ENCODE peak calls at places on chromosomes 4 and X, in six cellular contexts. J is fibroblast of lung, T is WERI-Rb-1, G is brain microvascular endothelial cell, I is HCT116, Z is uterus. F is an unnamed sample.

GRCh38 chr4:181181331-181181730 is 1061.9 kb upstream of the TENM3 start:
- DNase-seq in G (no peak), I (no peak), Z (no peak), T (no peak), J (no peak), F (no peak)

GRCh38 chrX:129782706-129783105 is 3.0 kb downstream of the SASH3 start:
- DNase-seq in J (no peak), G (no peak), T (no peak), I (no peak), Z (no peak), F (no peak)

GRCh38 chr4:69957209-69957608 is 8.3 kb downstream of the CSN2 start:
- DNase-seq in T (no peak), J (no peak), I (no peak), G (no peak), Z (no peak), F (no peak)

GRCh38 chrX:331145-331771 is 12.7 kb upstream of the GTPBP6 start:
- DNase-seq in Z (no peak), T (no peak), G (peak), J (peak), I (no peak), F (no peak)

GRCh38 chr4:2009651-2010233 is 968 bp upstream of the NELFA start:
- DNase-seq in I (peak), T (peak), Z (no peak), G (peak), J (peak), F (peak)

GRCh38 chrX:152025656-152026440 is 51.4 kb upstream of the GABRE start:
- DNase-seq in I (no peak), T (no peak), J (no peak), Z (no peak), G (no peak), F (peak)

GRCh38 chr4:174828845-174829701 is at the start of gene GLRA3:
- DNase-seq in Z (peak), I (no peak), J (peak), G (peak), T (peak), F (peak)

GRCh38 chrX:68462653-68463052 is 29.4 kb upstream of the OPHN1 start:
- DNase-seq in T (peak), I (peak), G (peak), Z (no peak), J (peak), F (peak)

GRCh38 chr4:41219421-41219950 is 5.1 kb upstream of the APBB2 start:
- DNase-seq in T (no peak), G (no peak), J (no peak), Z (no peak), I (no peak), F (no peak)

GRCh38 chrX:10110984-10111363 is 45.8 kb upstream of the CLCN4 start:
- DNase-seq in G (no peak), T (no peak), Z (no peak), I (no peak), J (no peak), F (no peak)

GRCh38 chr4:15738877-15739276 is 36.0 kb downstream of the BST1 start:
- DNase-seq in I (no peak), Z (no peak), T (no peak), J (no peak), G (no peak), F (no peak)

GRCh38 chr4:159455675-159456235 is 352.9 kb downstream of the RAPGEF2 start:
- DNase-seq in Z (no peak), J (peak), G (peak), T (peak), I (peak), F (no peak)

GRCh38 chr4:1277667-1278335 is 11.9 kb upstream of the MAEA start:
- DNase-seq in T (no peak), G (no peak), I (no peak), J (no peak), Z (no peak), F (no peak)

GRCh38 chrX:51332188-51332942 is at the start of gene NUDT10:
- DNase-seq in G (peak), I (no peak), T (no peak), J (peak), Z (peak), F (no peak)

GRCh38 chr4:183335369-183335940 is 13.2 kb upstream of the CLDN24 start:
- DNase-seq in I (peak), T (no peak), Z (no peak), J (peak), G (peak), F (peak)

GRCh38 chr4:55910140-55910539 is 38.6 kb upstream of the CEP135 start:
- DNase-seq in G (peak), I (no peak), T (no peak), Z (no peak), J (no peak), F (no peak)

GRCh38 chrX:96445531-96446065 is 239.0 kb upstream of the DIAPH2 start:
- DNase-seq in T (no peak), I (no peak), J (no peak), Z (no peak), G (no peak), F (no peak)

GRCh38 chrX:85907316-85907715 is 140.0 kb downstream of the CHM start:
- DNase-seq in G (no peak), J (no peak), Z (no peak), I (no peak), T (no peak), F (no peak)

GRCh38 chr4:24589448-24589847 is 5.1 kb upstream of the DHX15 start:
- DNase-seq in G (no peak), T (no peak), Z (no peak), I (no peak), J (no peak), F (no peak)

GRCh38 chr4:24583451-24584174 is 741 bp downstream of the DHX15 start:
- DNase-seq in J (peak), I (peak), T (peak), Z (peak), G (peak), F (no peak)

GRCh38 chr4:24582235-24582863 is 2.0 kb downstream of the DHX15 start:
- DNase-seq in T (peak), I (no peak), Z (no peak), G (no peak), J (no peak), F (no peak)

GRCh38 chr4:24588216-24588954 is 4.0 kb upstream of the DHX15 start:
- DNase-seq in Z (no peak), G (no peak), J (no peak), T (no peak), I (no peak), F (no peak)

DNA sequence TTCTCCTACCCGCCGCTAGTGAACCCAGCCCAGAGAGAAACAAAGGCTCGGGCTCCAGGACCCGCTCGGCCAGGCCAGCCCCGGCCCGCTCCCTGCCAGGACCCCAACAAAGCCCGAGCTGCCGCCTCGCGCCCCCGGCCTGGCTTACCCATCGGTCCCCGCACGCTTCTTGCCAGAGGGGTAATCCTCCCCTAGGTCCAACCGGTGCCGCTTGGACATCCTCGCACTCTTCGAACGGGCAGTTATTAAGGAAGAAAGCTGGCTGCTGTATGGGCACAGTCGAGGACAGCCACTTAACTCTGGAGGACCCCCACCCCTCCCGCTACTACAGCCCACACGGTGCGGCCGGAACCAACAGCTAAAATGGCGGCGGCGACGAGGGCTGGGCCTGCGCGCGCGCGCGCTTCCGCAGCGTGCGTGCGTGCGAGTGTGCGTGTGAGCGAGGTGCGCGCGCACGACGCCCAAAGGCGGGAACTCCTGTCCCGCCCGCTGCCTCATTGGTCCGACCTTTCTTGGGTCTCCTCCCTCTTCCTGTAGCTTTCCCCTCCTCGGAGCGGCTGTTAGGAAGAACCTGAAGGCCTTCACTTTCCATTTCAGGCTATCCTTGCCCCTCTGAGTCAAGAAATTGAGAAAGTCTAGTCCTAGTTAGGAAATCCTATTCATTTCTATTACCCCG is at the start of gene DHX15:
- DNase-seq in J (peak), G (peak), Z (peak), I (peak), T (peak), F (peak)
- TF ChIP-seq CTCF in J (no peak), G (no peak), Z (no peak), I (no peak), T (no peak), F (no peak)

GRCh38 chrX:8730812-8731578 is 942 bp downstream of the ANOS1 start:
- DNase-seq in I (no peak), J (no peak), T (no peak), Z (no peak), G (no peak), F (no peak)
- H3K4me3 ChIP-seq in I (no peak), J (no peak), T (peak), Z (peak), G (peak), F (peak)

GRCh38 chr4:6179362-6179761 is 21.0 kb downstream of the JAKMIP1 start:
- DNase-seq in T (no peak), G (no peak), Z (no peak), I (no peak), J (no peak), F (no peak)
- TF ChIP-seq CTCF in T (no peak), G (no peak), Z (no peak), I (no peak), J (no peak), F (no peak)

GRCh38 chr4:184728858-184729257 is 5.0 kb downstream of the CENPU start:
- DNase-seq in T (no peak), Z (no peak), J (peak), G (peak), I (no peak), F (peak)
- H3K4me3 ChIP-seq in T (no peak), Z (no peak), J (no peak), G (no peak), I (no peak), F (no peak)